ENCODE peak calls at places on chromosomes 6 and 20, in ten cellular contexts. B is endothelial cell of umbilical vein; W is ovary; S is neuronal stem cell; H is GM06990; J is H7; A is mammary epithelial cell; F is right cardiac atrium; R is CD8-positive, alpha-beta T cell; Z is body of pancreas. G is an unnamed sample.

GRCh38 chr6:71403422-71404134 is 115.0 kb downstream of the OGFRL1 start:
- DNase-seq in F (no peak), R (no peak), B (peak; percentile 55), W (no peak), A (no peak), H (no peak), Z (no peak), S (no peak), J (no peak), G (no peak)

GRCh38 chr20:25525857-25526256 is 59.5 kb downstream of the NINL start:
- DNase-seq in W (no peak), B (no peak), F (no peak), H (no peak), Z (no peak), S (no peak), A (peak; percentile 94), R (no peak), J (no peak), G (no peak)

GRCh38 chr20:16639027-16639941 is 66.0 kb upstream of the KIF16B start:
- DNase-seq in J (no peak), F (no peak), W (no peak), B (no peak), A (no peak), H (no peak), R (no peak), Z (no peak), S (no peak), G (no peak)

GRCh38 chr20:41329435-41330342 is 10.9 kb upstream of the LPIN3 start:
- DNase-seq in J (no peak), R (peak; percentile 71), B (peak; percentile 94), F (peak; percentile 89), W (peak; percentile 68), Z (no peak), A (peak; percentile 95), S (no peak), H (peak; percentile 45), G (peak; percentile 84)

GRCh38 chr20:4885877-4886276 is 115.4 kb downstream of the SLC23A2 start:
- DNase-seq in W (no peak), H (no peak), A (no peak), F (no peak), J (no peak), B (no peak), S (no peak), Z (no peak), R (no peak), G (no peak)

GRCh38 chr6:111823831-111824607 is 49.2 kb downstream of the FYN start:
- DNase-seq in W (no peak), H (no peak), S (no peak), R (no peak), A (peak; percentile 60), F (no peak), J (no peak), Z (no peak), B (peak; percentile 88), G (no peak)

GRCh38 chr6:110180228-110181008 is at the start of gene CDC40:
- DNase-seq in W (peak; percentile 71), B (no peak), R (peak; percentile 73), H (no peak), A (no peak), S (no peak), F (peak; percentile 83), J (peak; percentile 61), Z (peak; percentile 62), G (peak; percentile 65)

GRCh38 chr20:64083380-64084208 is 604 bp downstream of the LKAAEAR1 start:
- DNase-seq in R (peak; percentile 79), S (peak; percentile 76), J (peak; percentile 97), Z (peak; percentile 67), A (peak; percentile 51), H (peak; percentile 73), B (peak; percentile 65), W (peak; percentile 65), F (peak; percentile 93), G (no peak)

GRCh38 chr6:43310624-43311023 is 2.0 kb upstream of the CRIP3 start:
- DNase-seq in Z (no peak), F (no peak), S (no peak), B (no peak), H (no peak), R (no peak), W (no peak), J (no peak), A (no peak), G (no peak)
- H3K27me3 ChIP-seq in Z (no peaks in the 10 kb centered on the region), F (no peaks in the 10 kb centered on the region), S (peaks cover 4% of the 10 kb centered on the region), B (peaks cover 13% of the 10 kb centered on the region), H (no peaks in the 10 kb centered on the region), R (no peaks in the 10 kb centered on the region), W (no peaks in the 10 kb centered on the region), J (peaks cover 8% of the 10 kb centered on the region), A (no peaks in the 10 kb centered on the region), G (no peaks in the 10 kb centered on the region)

GRCh38 chr6:40887904-40888303 is 151.1 kb downstream of the UNC5CL start:
- DNase-seq in A (no peak), H (no peak), F (no peak), J (no peak), R (no peak), W (no peak), Z (no peak), B (no peak), S (no peak), G (no peak)
- H3K27me3 ChIP-seq in A (no peaks in the 10 kb centered on the region), H (peaks cover 3% of the 10 kb centered on the region), F (no peaks in the 10 kb centered on the region), J (no peaks in the 10 kb centered on the region), R (no peaks in the 10 kb centered on the region), W (no peaks in the 10 kb centered on the region), Z (no peaks in the 10 kb centered on the region), B (peaks cover 11% of the 10 kb centered on the region), S (no peaks in the 10 kb centered on the region), G (no peaks in the 10 kb centered on the region)

GRCh38 chr20:37904008-37904675 is 1.2 kb downstream of the VSTM2L start:
- DNase-seq in B (no peak), W (no peak), A (no peak), R (no peak), J (peak; percentile 68), S (no peak), Z (no peak), F (no peak), H (no peak), G (no peak)

GRCh38 chr20:37903317-37904007 is 535 bp downstream of the VSTM2L start:
- DNase-seq in B (no peak), S (no peak), F (no peak), R (no peak), J (peak; percentile 86), Z (no peak), W (no peak), A (no peak), H (no peak), G (no peak)

GRCh38 chr20:37901280-37901666 is 1.7 kb upstream of the VSTM2L start:
- DNase-seq in W (no peak), Z (no peak), A (no peak), F (no peak), H (no peak), B (no peak), R (no peak), S (no peak), J (peak; percentile 87), G (no peak)

GRCh38 chr20:37901667-37902503 is 1.0 kb upstream of the VSTM2L start:
- DNase-seq in J (peak; percentile 94), H (peak; percentile 51), W (peak; percentile 33), R (no peak), A (peak; percentile 62), F (no peak), S (no peak), B (peak; percentile 31), Z (no peak), G (peak; percentile 24)

DNA sequence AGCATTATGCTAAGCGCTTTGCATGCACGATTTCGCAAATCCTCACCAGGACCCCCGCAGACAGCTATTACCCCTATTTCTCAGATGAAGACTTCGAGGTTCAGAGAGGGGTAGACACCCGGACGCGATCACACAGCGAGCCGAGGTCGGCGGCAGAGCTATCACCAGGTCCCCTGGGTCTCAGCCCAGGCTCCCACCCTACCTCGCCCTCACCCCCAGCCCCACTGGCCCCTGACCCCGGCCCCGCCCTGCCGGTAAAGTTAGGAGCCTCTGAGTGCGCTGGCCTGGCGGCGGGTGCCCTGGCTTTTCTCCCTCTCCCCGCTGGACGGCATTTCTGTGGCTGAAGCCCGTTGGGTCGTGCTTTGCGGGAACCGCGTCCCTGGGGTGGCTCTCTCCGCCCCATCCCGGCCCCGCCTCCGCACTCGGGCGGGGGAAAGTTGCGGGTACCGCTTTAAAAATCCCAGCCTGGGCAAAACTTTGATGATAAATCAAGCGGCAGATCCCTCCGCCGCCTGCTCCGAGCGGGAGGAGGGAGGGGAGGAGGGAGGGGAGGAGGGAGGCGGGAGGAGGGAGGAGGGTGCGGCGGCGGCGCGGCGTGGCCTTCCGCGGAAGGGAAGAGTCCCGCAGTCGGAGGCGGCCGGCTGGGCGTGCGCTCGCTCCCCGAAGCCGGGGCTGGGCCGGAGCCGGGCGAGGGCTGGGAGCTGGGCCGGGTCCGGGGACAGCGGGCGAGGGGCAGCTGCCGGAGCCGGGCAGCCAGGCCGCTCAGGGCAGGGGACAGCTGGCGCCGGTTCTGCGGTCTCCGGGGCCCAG is at the start of gene VSTM2L:
- DNase-seq in R (no peak), A (peak; percentile 53), S (no peak), Z (no peak), F (peak; percentile 69), J (peak; percentile 91), B (no peak), W (no peak), H (peak; percentile 36), G (peak; percentile 26)
- H3K27me3 ChIP-seq in R (peaks cover 14% of the 10 kb centered on the region), A (no peaks in the 10 kb centered on the region), S (peaks cover 12% of the 10 kb centered on the region), Z (peaks cover 9% of the 10 kb centered on the region), F (no peaks in the 10 kb centered on the region), J (peaks cover 11% of the 10 kb centered on the region), B (peaks cover 40% of the 10 kb centered on the region), W (no peaks in the 10 kb centered on the region), H (no peaks in the 10 kb centered on the region), G (no peaks in the 10 kb centered on the region)

GRCh38 chr20:772806-773205 is 4.5 kb upstream of the SLC52A3 start:
- DNase-seq in S (no peak), Z (no peak), R (no peak), W (no peak), B (no peak), J (no peak), F (no peak), H (no peak), A (no peak), G (no peak)

GRCh38 chr20:771741-772464 is 3.6 kb upstream of the SLC52A3 start:
- DNase-seq in Z (no peak), S (no peak), B (no peak), H (no peak), R (no peak), F (no peak), W (no peak), A (no peak), J (no peak), G (no peak)

GRCh38 chr20:768426-768978 is at the start of gene SLC52A3:
- DNase-seq in F (peak; percentile 57), B (no peak), H (no peak), A (peak; percentile 20), Z (peak; percentile 61), J (peak; percentile 82), W (peak; percentile 24), R (no peak), S (no peak), G (peak; percentile 31)

GRCh38 chr20:774016-774679 is 5.8 kb upstream of the SLC52A3 start:
- DNase-seq in H (no peak), S (no peak), J (no peak), R (no peak), B (no peak), F (no peak), A (no peak), Z (no peak), W (no peak), G (no peak)

DNA sequence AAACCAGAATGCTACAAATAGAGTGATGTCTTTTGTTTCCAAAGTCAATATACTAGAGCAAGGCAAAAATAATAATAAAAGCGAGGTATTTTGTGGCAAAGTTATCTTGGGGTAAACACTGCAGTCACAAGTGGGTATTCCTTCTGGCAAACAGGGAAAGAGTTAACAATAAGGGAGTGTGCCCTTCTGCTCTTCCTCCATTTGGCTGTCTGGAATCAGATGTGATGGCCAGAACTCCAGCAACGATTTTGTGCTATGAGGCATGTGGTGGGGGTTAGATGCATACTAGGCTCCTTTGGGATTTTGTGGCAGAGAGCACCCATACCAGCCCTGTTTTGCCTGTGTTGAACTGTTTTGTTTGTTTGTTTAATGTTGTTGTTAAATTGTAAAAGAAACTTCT is 2.4 kb upstream of the SLC52A3 start:
- DNase-seq in A (no peak), B (no peak), S (no peak), R (no peak), H (no peak), Z (no peak), J (no peak), F (no peak), W (no peak), G (no peak)
- H3K27me3 ChIP-seq in A (no peaks in the 10 kb centered on the region), B (peaks cover 4% of the 10 kb centered on the region), S (no peaks in the 10 kb centered on the region), R (no peaks in the 10 kb centered on the region), H (no peaks in the 10 kb centered on the region), Z (no peaks in the 10 kb centered on the region), J (no peaks in the 10 kb centered on the region), F (no peaks in the 10 kb centered on the region), W (no peaks in the 10 kb centered on the region), G (no peaks in the 10 kb centered on the region)